ENCODE peak calls at places on chromosomes 1 and 21, in six cellular contexts. W is pancreas; P is lung; I is CD8-positive, alpha-beta T cell; Q is IMR-90; X is left lung. S is an unnamed sample.

GRCh38 chr1:175174702-175175102 is 17.9 kb downstream of the KIAA0040 start:
- ATAC-seq in W (no peak), P (no peak), I (no peak), Q (no peak), X (no peak), S (no peak)

GRCh38 chr1:174414205-174414604 is 33.6 kb upstream of the GPR52 start:
- ATAC-seq in W (no peak), P (no peak), I (no peak), Q (no peak), X (no peak), S (no peak)

GRCh38 chr21:16794944-16795343 is 717.9 kb upstream of the CXADR start:
- ATAC-seq in W (peak; percentile 19), P (peak; percentile 75), I (no peak), Q (peak; percentile 100), X (peak; percentile 44), S (peak; percentile 50)

GRCh38 chr1:232705815-232706575 is 76.1 kb upstream of the SIPA1L2 start:
- ATAC-seq in W (no peak), P (peak; percentile 49), I (no peak), Q (peak; percentile 10), X (peak; percentile 62), S (peak; percentile 77)

GRCh38 chr21:32256873-32257620 is 21.8 kb downstream of the MIS18A start:
- ATAC-seq in W (peak; percentile 87), P (peak; percentile 27), I (no peak), Q (peak; percentile 53), X (peak; percentile 72), S (peak; percentile 76)

GRCh38 chr1:205512059-205513045 is 7.9 kb downstream of the CDK18 start:
- ATAC-seq in W (peak; percentile 76), P (peak; percentile 16), I (no peak), Q (no peak), X (peak; percentile 56), S (peak; percentile 36)

GRCh38 chr1:86522230-86522629 is 24.6 kb upstream of the CLCA4 start:
- ATAC-seq in W (no peak), P (no peak), I (no peak), Q (no peak), X (no peak), S (no peak)

GRCh38 chr1:11648732-11649158 is 5.5 kb downstream of the FBXO2 start:
- ATAC-seq in W (peak; percentile 37), P (peak; percentile 27), I (peak; percentile 47), Q (peak; percentile 27), X (peak; percentile 54), S (peak; percentile 29)

GRCh38 chr1:16067127-16067768 is 6.2 kb downstream of the FAM131C start:
- ATAC-seq in W (peak; percentile 82), P (no peak), I (no peak), Q (no peak), X (no peak), S (no peak)

GRCh38 chr1:74673351-74674111 is at the start of gene ERICH3:
- ATAC-seq in W (peak; percentile 47), P (no peak), I (no peak), Q (peak; percentile 46), X (peak; percentile 61), S (no peak)

GRCh38 chr1:235127774-235128452 is 724 bp downstream of the TOMM20 start:
- ATAC-seq in W (peak; percentile 27), P (no peak), I (no peak), Q (no peak), X (peak; percentile 21), S (no peak)

GRCh38 chr1:201330541-201330940 is 46.9 kb downstream of the TNNT2 start:
- ATAC-seq in W (no peak), P (no peak), I (no peak), Q (no peak), X (no peak), S (no peak)

GRCh38 chr1:39359028-39359570 is 132.3 kb upstream of the BMP8A start:
- ATAC-seq in W (peak; percentile 51), P (no peak), I (no peak), Q (no peak), X (peak; percentile 40), S (peak; percentile 34)

GRCh38 chr1:214417545-214418210 is 133.7 kb downstream of the PTPN14 start:
- ATAC-seq in W (no peak), P (no peak), I (no peak), Q (no peak), X (no peak), S (peak; percentile 22)

GRCh38 chr1:232034547-232034946 is 408.0 kb downstream of the DISC1 start:
- ATAC-seq in W (no peak), P (no peak), I (no peak), Q (no peak), X (no peak), S (no peak)

GRCh38 chr1:239706245-239706892 is 320.0 kb downstream of the CHRM3 start:
- ATAC-seq in W (no peak), P (no peak), I (no peak), Q (no peak), X (no peak), S (no peak)

GRCh38 chr1:165289556-165289955 is 67.0 kb downstream of the LMX1A start:
- ATAC-seq in W (no peak), P (no peak), I (no peak), Q (no peak), X (no peak), S (no peak)

GRCh38 chr1:174003867-174004266 is 18.3 kb downstream of the RC3H1 start:
- ATAC-seq in W (no peak), P (no peak), I (no peak), Q (no peak), X (no peak), S (no peak)

GRCh38 chr1:12464627-12465056 is 153.4 kb downstream of the DHRS3 start:
- ATAC-seq in W (peak; percentile 3), P (peak; percentile 37), I (no peak), Q (peak; percentile 88), X (peak; percentile 69), S (peak; percentile 84)

GRCh38 chr1:7539772-7540175 is 231.3 kb upstream of the VAMP3 start:
- ATAC-seq in W (peak; percentile 85), P (peak; percentile 70), I (no peak), Q (no peak), X (peak; percentile 95), S (no peak)

GRCh38 chr1:28965271-28965870 is 51.0 kb downstream of the EPB41 start:
- ATAC-seq in W (no peak), P (no peak), I (peak; percentile 90), Q (no peak), X (no peak), S (no peak)

GRCh38 chr1:36134805-36135339 is 9.8 kb upstream of the COL8A2 start:
- ATAC-seq in W (peak; percentile 66), P (no peak), I (peak; percentile 61), Q (peak; percentile 40), X (peak; percentile 66), S (peak; percentile 61)
- H3K27ac ChIP-seq in W (no peak overlapping the region), P (peak overlapping the region; percentile 59), I (no peak overlapping the region), Q (no peak overlapping the region), X (peak overlapping the region; percentile 29), S (peak overlapping the region; percentile 80)

DNA sequence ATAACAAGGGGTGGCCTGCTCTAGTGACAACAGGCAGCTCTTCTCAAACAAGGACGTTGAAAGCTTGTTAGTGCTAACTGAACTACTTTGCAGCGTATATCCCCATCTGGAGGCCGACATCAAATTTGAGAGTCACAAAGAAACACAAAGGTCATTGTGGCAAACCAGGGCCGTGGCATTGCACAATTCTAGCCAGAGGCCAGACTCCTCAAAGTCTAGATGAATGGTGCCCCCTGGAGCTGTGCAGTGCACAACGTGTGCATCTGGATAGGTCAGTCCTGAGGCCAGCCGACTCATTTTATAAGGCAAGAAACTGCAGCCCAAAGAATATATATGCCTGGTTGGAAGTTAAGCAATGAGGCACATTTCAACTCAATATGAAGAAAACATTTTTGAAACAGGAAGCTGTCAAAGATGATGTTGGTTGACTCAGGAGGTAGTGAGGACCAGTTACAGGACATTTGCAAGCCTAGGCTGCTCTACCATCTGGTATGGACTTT is 459.3 kb upstream of the RUNX1 start:
- ATAC-seq in W (peak; percentile 72), P (no peak), I (no peak), Q (peak; percentile 75), X (peak; percentile 84), S (no peak)
- TF ChIP-seq CTCF in W (no peak), P (no peak), I (no peak), Q (peak; percentile 36), X (no peak), S (peak; percentile 20)

GRCh38 chr1:154896811-154897286 is 26.8 kb upstream of the KCNN3 start:
- ATAC-seq in W (no peak), P (no peak), I (no peak), Q (no peak), X (no peak), S (no peak)

GRCh38 chr1:154895779-154896178 is 25.7 kb upstream of the KCNN3 start:
- ATAC-seq in W (no peak), P (no peak), I (no peak), Q (peak; percentile 11), X (no peak), S (no peak)

GRCh38 chr1:154888757-154889156 is 18.7 kb upstream of the KCNN3 start:
- ATAC-seq in W (no peak), P (no peak), I (no peak), Q (no peak), X (no peak), S (no peak)

GRCh38 chr1:154886281-154887036 is 16.4 kb upstream of the KCNN3 start:
- ATAC-seq in W (no peak), P (no peak), I (no peak), Q (no peak), X (no peak), S (no peak)

DNA sequence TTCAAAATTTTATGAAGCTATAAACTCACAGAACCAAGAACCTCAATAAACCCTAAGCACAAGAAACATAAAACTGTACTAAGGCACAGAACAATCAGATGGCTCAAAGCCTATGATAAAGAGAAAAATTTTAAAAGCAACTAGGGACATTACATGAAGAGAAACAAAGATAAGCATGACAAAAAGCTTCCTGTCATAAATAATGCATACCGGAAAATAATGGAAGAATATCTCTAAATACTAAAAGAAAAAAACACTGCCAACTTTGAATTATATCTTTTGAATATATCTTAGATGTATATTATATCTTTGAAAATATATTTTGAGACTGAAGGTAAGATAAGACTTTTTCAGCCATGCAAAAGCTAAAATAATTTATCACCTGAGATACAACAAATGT is 21.4 kb upstream of the KCNN3 start:
- ATAC-seq in W (no peak), P (no peak), I (no peak), Q (no peak), X (no peak), S (no peak)
- H3K27me3 ChIP-seq in W (no peaks in the 10 kb centered on the region), P (no peaks in the 10 kb centered on the region), I (no peaks in the 10 kb centered on the region), Q (peaks cover 58% of the 10 kb centered on the region), X (no peaks in the 10 kb centered on the region), S (no peaks in the 10 kb centered on the region)

DNA sequence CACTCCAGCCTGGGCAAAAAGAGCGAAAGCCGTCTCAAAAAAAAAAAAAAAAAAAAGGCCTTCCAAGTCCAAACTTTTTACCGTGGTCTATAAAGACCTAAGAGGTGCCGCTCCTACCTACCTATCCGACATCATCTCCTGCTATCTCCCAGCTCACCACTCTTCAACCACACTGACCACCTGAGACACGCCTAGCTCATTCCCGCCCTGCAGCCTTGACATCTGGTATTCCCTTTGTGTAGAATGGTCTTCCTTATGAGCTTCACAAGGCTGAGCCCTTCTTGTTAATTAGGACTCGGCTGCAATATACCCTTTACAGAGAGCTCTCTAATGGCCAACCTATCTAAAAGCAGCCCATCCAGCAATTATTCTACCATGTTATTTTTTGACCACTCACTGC is 680 bp downstream of the MAGOH start:
- ATAC-seq in W (no peak), P (no peak), I (no peak), Q (no peak), X (no peak), S (no peak)
- H3K27ac ChIP-seq in W (no peak overlapping the region), P (no peak overlapping the region), I (peak overlapping the region; percentile 89), Q (peak overlapping the region; percentile 36), X (no peak overlapping the region), S (no peak overlapping the region)